ENCODE peak calls at places on chromosomes 5 and 9, in four cellular contexts. H is type B pancreatic cell, O is left ventricle myocardium inferior, K is EH. U is an unnamed sample.

GRCh38 chr5:91194861-91195460 is 188.2 kb downstream of the ARRDC3 start:
- DNase-seq in K (no peak), O (no peak), H (no peak), U (no peak)

GRCh38 chr5:139381837-139382361 is 1.2 kb downstream of the SLC23A1 start:
- DNase-seq in H (no peak), K (no peak), O (no peak), U (no peak)

GRCh38 chr5:154755361-154756202 is at the start of gene LARP1:
- DNase-seq in H (peak; percentile 73), K (peak; percentile 37), O (peak; percentile 46), U (no peak)

GRCh38 chr5:137192293-137192743 is 306.8 kb downstream of the SPOCK1 start:
- DNase-seq in K (peak; percentile 82), H (no peak), O (no peak), U (no peak)

GRCh38 chr5:141565826-141566575 is 52.8 kb downstream of the DIAPH1 start:
- DNase-seq in K (peak; percentile 39), H (no peak), O (no peak), U (no peak)

GRCh38 chr9:23005061-23005690 is 558.6 kb downstream of the DMRTA1 start:
- DNase-seq in K (no peak), H (no peak), O (no peak), U (no peak)

GRCh38 chr5:169788168-169788567 is 151.1 kb downstream of the DOCK2 start:
- DNase-seq in O (no peak), H (no peak), K (peak; percentile 90), U (no peak)

GRCh38 chr9:134922066-134922931 is 4.6 kb upstream of the FCN1 start:
- DNase-seq in K (no peak), H (peak; percentile 22), O (peak; percentile 51), U (peak; percentile 81)

GRCh38 chr9:70478963-70479641 is 64.6 kb upstream of the KLF9 start:
- DNase-seq in H (no peak), K (peak; percentile 48), O (no peak), U (no peak)

GRCh38 chr5:74433255-74434123 is 207.0 kb downstream of the ENC1 start:
- DNase-seq in O (no peak), H (no peak), K (peak; percentile 60), U (no peak)

GRCh38 chr5:11050596-11051304 is 289.7 kb upstream of the DAP start:
- DNase-seq in K (peak; percentile 21), O (no peak), H (no peak), U (no peak)

GRCh38 chr9:19471737-19472648 is 63.2 kb downstream of the ACER2 start:
- DNase-seq in O (peak; percentile 52), K (peak; percentile 59), H (no peak), U (peak; percentile 86)

U was measured in mesenteric fat pad.